ENCODE peak calls at places on chromosomes 3 and 15, in six cellular contexts. One of them, this sample, is unnamed.

GRCh38 chr3:12662593-12663310 is 1.2 kb downstream of the RAF1 start:
- DNase-seq in GM12878: no peak
- DNase-seq in HCT116: no peak
- DNase-seq in K562: peak; percentile 36
- DNase-seq in endothelial cell of umbilical vein: peak; percentile 58
- DNase-seq in HepG2: no peak
- DNase-seq in this sample: no peak

GRCh38 chr15:67465196-67465952 is 55.6 kb upstream of the C15orf61 start:
- DNase-seq in K562: no peak
- DNase-seq in GM12878: no peak
- DNase-seq in HepG2: no peak
- DNase-seq in endothelial cell of umbilical vein: no peak
- DNase-seq in HCT116: no peak
- DNase-seq in this sample: no peak

GRCh38 chr3:65334045-65334665 is 646.4 kb upstream of the ADAMTS9 start:
- DNase-seq in endothelial cell of umbilical vein: peak; percentile 63
- DNase-seq in HCT116: no peak
- DNase-seq in GM12878: no peak
- DNase-seq in HepG2: no peak
- DNase-seq in K562: peak; percentile 13
- DNase-seq in this sample: peak; percentile 63

GRCh38 chr3:6709178-6709577 is 151.7 kb upstream of the GRM7 start:
- DNase-seq in GM12878: no peak
- DNase-seq in HCT116: no peak
- DNase-seq in K562: no peak
- DNase-seq in endothelial cell of umbilical vein: no peak
- DNase-seq in HepG2: no peak
- DNase-seq in this sample: no peak

GRCh38 chr15:88647362-88648105 is 8.7 kb downstream of the ISG20 start:
- DNase-seq in K562: no peak
- DNase-seq in HepG2: no peak
- DNase-seq in GM12878: no peak
- DNase-seq in endothelial cell of umbilical vein: no peak
- DNase-seq in HCT116: no peak
- DNase-seq in this sample: peak; percentile 40

GRCh38 chr15:26697913-26698312 is 75.0 kb downstream of the GABRB3 start:
- DNase-seq in K562: no peak
- DNase-seq in endothelial cell of umbilical vein: no peak
- DNase-seq in GM12878: no peak
- DNase-seq in HCT116: no peak
- DNase-seq in HepG2: no peak
- DNase-seq in this sample: no peak

GRCh38 chr3:69086133-69086722 is 1.5 kb downstream of the ARL6IP5 start:
- DNase-seq in endothelial cell of umbilical vein: peak; percentile 96
- DNase-seq in GM12878: no peak
- DNase-seq in HCT116: peak; percentile 72
- DNase-seq in K562: no peak
- DNase-seq in HepG2: peak; percentile 41
- DNase-seq in this sample: no peak

GRCh38 chr3:158911586-158911985 is 109.7 kb downstream of the MFSD1 start:
- DNase-seq in HepG2: no peak
- DNase-seq in endothelial cell of umbilical vein: no peak
- DNase-seq in HCT116: no peak
- DNase-seq in GM12878: no peak
- DNase-seq in K562: no peak
- DNase-seq in this sample: no peak

GRCh38 chr15:57384816-57385215 is 8.5 kb downstream of the CGNL1 start:
- DNase-seq in HepG2: peak; percentile 44
- DNase-seq in GM12878: no peak
- DNase-seq in K562: no peak
- DNase-seq in HCT116: no peak
- DNase-seq in endothelial cell of umbilical vein: peak; percentile 65
- DNase-seq in this sample: no peak

GRCh38 chr3:100185847-100186246 is 71.5 kb upstream of the FILIP1L start:
- DNase-seq in HepG2: no peak
- DNase-seq in endothelial cell of umbilical vein: no peak
- DNase-seq in HCT116: no peak
- DNase-seq in K562: no peak
- DNase-seq in GM12878: no peak
- DNase-seq in this sample: no peak

GRCh38 chr3:149273096-149273751 is 51.6 kb upstream of the CP start:
- DNase-seq in GM12878: peak; percentile 45
- DNase-seq in HCT116: peak; percentile 86
- DNase-seq in endothelial cell of umbilical vein: peak; percentile 86
- DNase-seq in K562: peak; percentile 50
- DNase-seq in HepG2: peak; percentile 81
- DNase-seq in this sample: peak; percentile 56

GRCh38 chr3:38588276-38588971 is 61.1 kb downstream of the SCN5A start:
- DNase-seq in HCT116: no peak
- DNase-seq in K562: no peak
- DNase-seq in GM12878: no peak
- DNase-seq in endothelial cell of umbilical vein: no peak
- DNase-seq in HepG2: no peak
- DNase-seq in this sample: peak; percentile 32

DNA sequence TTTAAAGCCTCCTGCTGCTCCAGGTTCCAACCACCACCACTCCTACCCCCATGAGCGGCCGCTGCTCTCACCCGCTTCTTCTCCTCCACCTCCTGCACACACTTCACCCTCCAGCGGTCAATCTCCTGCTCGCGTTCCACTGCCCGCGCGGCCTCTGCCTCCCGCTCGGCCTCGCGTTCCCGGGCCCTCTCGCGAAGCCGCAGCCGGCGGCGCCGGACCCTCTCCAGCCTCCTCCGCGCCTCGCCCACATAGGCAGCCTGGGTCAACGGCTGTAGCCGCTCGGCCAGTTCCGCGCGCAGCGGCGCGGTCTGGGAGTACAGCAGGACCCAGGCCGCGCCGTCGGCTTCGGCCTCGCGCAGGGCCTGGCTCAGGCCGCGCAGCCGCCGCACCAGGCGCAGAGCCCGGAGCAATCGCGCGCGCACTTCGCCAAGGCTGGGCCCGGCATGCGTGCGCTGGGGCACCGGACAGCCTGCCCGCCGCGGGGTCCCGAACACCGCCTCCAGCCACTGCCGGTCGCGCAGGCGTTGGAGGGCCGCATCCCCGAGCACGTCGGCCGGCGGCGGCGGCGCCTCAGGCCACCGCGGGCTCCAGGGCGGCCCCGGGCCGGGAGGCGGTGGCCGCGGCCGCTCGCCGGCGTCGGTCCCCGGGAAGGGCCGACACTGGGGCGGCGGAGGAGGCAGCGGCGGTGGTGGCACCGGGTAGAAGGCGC is 613 bp downstream of the PDCD7 start:
- DNase-seq in endothelial cell of umbilical vein: peak; percentile 71
- DNase-seq in HepG2: peak; percentile 12
- DNase-seq in GM12878: no peak
- DNase-seq in HCT116: no peak
- DNase-seq in K562: peak; percentile 66
- DNase-seq in this sample: no peak
- TF ChIP-seq EZH2 in endothelial cell of umbilical vein: no peak
- TF ChIP-seq EZH2 in HepG2: no peak
- TF ChIP-seq EZH2 in GM12878: no peak
- TF ChIP-seq EZH2 in HCT116: no peak
- TF ChIP-seq EZH2 in K562: no peak
- TF ChIP-seq EZH2 in this sample: no peak

GRCh38 chr3:53104762-53105161 is 25.5 kb downstream of the RFT1 start:
- DNase-seq in endothelial cell of umbilical vein: no peak
- DNase-seq in GM12878: no peak
- DNase-seq in K562: no peak
- DNase-seq in HepG2: no peak
- DNase-seq in HCT116: no peak
- DNase-seq in this sample: no peak
- H3K36me3 ChIP-seq in endothelial cell of umbilical vein: peaks cover 18% of the 10 kb centered on the region
- H3K36me3 ChIP-seq in GM12878: peaks cover 6% of the 10 kb centered on the region
- H3K36me3 ChIP-seq in K562: peaks cover 6% of the 10 kb centered on the region
- H3K36me3 ChIP-seq in HepG2: peaks cover 44% of the 10 kb centered on the region
- H3K36me3 ChIP-seq in HCT116: peaks cover 19% of the 10 kb centered on the region
- H3K36me3 ChIP-seq in this sample: peaks cover 2% of the 10 kb centered on the region

GRCh38 chr3:161637559-161637958 is 141.0 kb downstream of the OTOL1 start:
- DNase-seq in endothelial cell of umbilical vein: no peak
- DNase-seq in HCT116: no peak
- DNase-seq in K562: no peak
- DNase-seq in GM12878: no peak
- DNase-seq in HepG2: no peak
- DNase-seq in this sample: no peak
- TF ChIP-seq POLR2A in endothelial cell of umbilical vein: no peak
- TF ChIP-seq POLR2A in HCT116: no peak
- TF ChIP-seq POLR2A in K562: no peak
- TF ChIP-seq POLR2A in GM12878: no peak
- TF ChIP-seq POLR2A in HepG2: no peak
- TF ChIP-seq POLR2A in this sample: no peak

GRCh38 chr15:96361309-96362000 is 31.0 kb downstream of the NR2F2 start:
- DNase-seq in HepG2: no peak
- DNase-seq in HCT116: no peak
- DNase-seq in GM12878: no peak
- DNase-seq in K562: no peak
- DNase-seq in endothelial cell of umbilical vein: no peak
- DNase-seq in this sample: peak; percentile 82
- TF ChIP-seq EZH2 in HepG2: no peak
- TF ChIP-seq EZH2 in HCT116: no peak
- TF ChIP-seq EZH2 in GM12878: no peak
- TF ChIP-seq EZH2 in K562: no peak
- TF ChIP-seq EZH2 in endothelial cell of umbilical vein: no peak
- TF ChIP-seq EZH2 in this sample: peak; percentile 91

DNA sequence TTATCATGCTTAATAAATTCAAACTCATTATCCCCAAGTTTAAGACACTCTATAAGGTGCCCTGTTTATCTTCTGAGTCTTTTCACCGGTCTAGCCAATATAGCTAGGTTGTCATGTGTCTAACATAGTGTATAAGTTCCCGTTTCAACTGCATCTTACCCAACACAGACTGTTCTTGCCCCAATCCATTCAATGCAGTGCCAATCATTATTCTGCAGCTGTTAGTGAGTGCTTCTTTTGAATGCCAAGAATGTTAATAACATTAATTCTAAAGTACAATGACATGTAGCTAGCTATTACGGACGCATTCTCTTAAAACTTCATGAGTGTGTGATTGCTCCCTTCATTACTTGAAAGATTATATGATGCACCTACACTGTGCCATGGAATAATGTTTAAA is 646.4 kb upstream of the NR2F2 start:
- DNase-seq in GM12878: no peak
- DNase-seq in K562: no peak
- DNase-seq in endothelial cell of umbilical vein: peak; percentile 78
- DNase-seq in HepG2: no peak
- DNase-seq in HCT116: no peak
- DNase-seq in this sample: no peak
- H3K36me3 ChIP-seq in GM12878: no peaks in the 10 kb centered on the region
- H3K36me3 ChIP-seq in K562: peaks cover 28% of the 10 kb centered on the region
- H3K36me3 ChIP-seq in endothelial cell of umbilical vein: no peaks in the 10 kb centered on the region
- H3K36me3 ChIP-seq in HepG2: no peaks in the 10 kb centered on the region
- H3K36me3 ChIP-seq in HCT116: no peaks in the 10 kb centered on the region
- H3K36me3 ChIP-seq in this sample: no peaks in the 10 kb centered on the region

DNA sequence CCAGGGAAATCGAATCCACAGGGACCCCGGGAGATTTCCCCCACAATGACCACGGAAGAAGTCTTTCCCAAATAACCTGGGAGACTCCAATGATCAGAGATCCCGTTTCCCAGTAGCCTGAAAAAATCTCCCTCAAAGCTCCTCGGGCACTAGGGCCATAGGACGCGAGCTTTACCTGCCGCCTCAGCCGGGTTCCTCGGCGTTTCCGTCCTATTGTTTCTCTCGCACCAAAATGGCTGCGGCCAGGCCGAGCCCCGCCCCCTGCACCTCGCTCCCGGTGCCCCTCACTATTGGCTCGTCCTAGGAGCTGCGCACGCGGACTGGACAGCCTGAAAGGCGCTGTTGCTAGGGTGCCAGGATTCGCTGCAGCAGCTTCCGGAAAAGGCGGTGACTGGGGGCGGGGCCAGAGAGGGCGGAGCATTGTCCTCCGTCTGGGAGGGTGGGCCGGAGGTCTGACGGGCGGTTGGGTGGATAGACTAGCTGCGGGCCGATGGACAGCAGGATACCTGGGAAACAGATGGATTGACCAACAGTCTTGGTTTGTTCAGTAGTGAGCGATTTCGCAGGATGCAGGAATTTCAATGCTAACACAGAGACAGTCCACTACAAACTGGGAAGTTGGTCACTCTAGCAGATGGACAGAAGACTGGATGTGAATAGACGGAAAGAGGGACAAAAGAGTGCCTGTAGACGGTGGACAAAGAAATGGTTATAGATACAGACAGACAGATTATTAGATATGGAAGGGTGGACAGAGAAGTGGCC is at the start of gene IP6K2:
- DNase-seq in GM12878: peak; percentile 89
- DNase-seq in endothelial cell of umbilical vein: peak; percentile 99
- DNase-seq in K562: peak; percentile 91
- DNase-seq in HCT116: peak; percentile 94
- DNase-seq in HepG2: peak; percentile 96
- DNase-seq in this sample: peak; percentile 100
- TF ChIP-seq POLR2A in GM12878: peak; percentile 95
- TF ChIP-seq POLR2A in endothelial cell of umbilical vein: peak; percentile 97
- TF ChIP-seq POLR2A in K562: peak; percentile 88
- TF ChIP-seq POLR2A in HCT116: peak; percentile 81
- TF ChIP-seq POLR2A in HepG2: peak; percentile 96
- TF ChIP-seq POLR2A in this sample: peak; percentile 89

GRCh38 chr3:181723568-181724431 is 12.1 kb downstream of the SOX2 start:
- DNase-seq in GM12878: no peak
- DNase-seq in endothelial cell of umbilical vein: no peak
- DNase-seq in K562: no peak
- DNase-seq in HCT116: no peak
- DNase-seq in HepG2: no peak
- DNase-seq in this sample: no peak
- TF ChIP-seq EZH2 in GM12878: peak; percentile 96
- TF ChIP-seq EZH2 in endothelial cell of umbilical vein: no peak
- TF ChIP-seq EZH2 in K562: peak; percentile 21
- TF ChIP-seq EZH2 in HCT116: no peak
- TF ChIP-seq EZH2 in HepG2: no peak
- TF ChIP-seq EZH2 in this sample: peak; percentile 7

GRCh38 chr15:41819455-41820050 is 8.3 kb upstream of the JMJD7 start:
- DNase-seq in endothelial cell of umbilical vein: no peak
- DNase-seq in GM12878: no peak
- DNase-seq in HCT116: no peak
- DNase-seq in K562: no peak
- DNase-seq in HepG2: no peak
- DNase-seq in this sample: no peak

GRCh38 chr15:41814534-41814933 is 13.4 kb upstream of the JMJD7 start:
- DNase-seq in HCT116: no peak
- DNase-seq in endothelial cell of umbilical vein: no peak
- DNase-seq in GM12878: no peak
- DNase-seq in K562: no peak
- DNase-seq in HepG2: no peak
- DNase-seq in this sample: no peak

GRCh38 chr15:41817781-41818180 is 10.1 kb upstream of the JMJD7 start:
- DNase-seq in HCT116: no peak
- DNase-seq in endothelial cell of umbilical vein: no peak
- DNase-seq in K562: no peak
- DNase-seq in GM12878: no peak
- DNase-seq in HepG2: no peak
- DNase-seq in this sample: no peak

GRCh38 chr15:41816788-41817187 is 11.1 kb upstream of the JMJD7 start:
- DNase-seq in K562: no peak
- DNase-seq in HCT116: no peak
- DNase-seq in HepG2: no peak
- DNase-seq in GM12878: no peak
- DNase-seq in endothelial cell of umbilical vein: no peak
- DNase-seq in this sample: no peak

GRCh38 chr15:41817327-41817726 is 10.6 kb upstream of the JMJD7 start:
- DNase-seq in HepG2: no peak
- DNase-seq in HCT116: no peak
- DNase-seq in endothelial cell of umbilical vein: no peak
- DNase-seq in GM12878: no peak
- DNase-seq in K562: peak; percentile 45
- DNase-seq in this sample: no peak
- H3K36me3 ChIP-seq in HepG2: peaks cover 32% of the 10 kb centered on the region
- H3K36me3 ChIP-seq in HCT116: peaks cover 6% of the 10 kb centered on the region
- H3K36me3 ChIP-seq in endothelial cell of umbilical vein: peaks cover 59% of the 10 kb centered on the region
- H3K36me3 ChIP-seq in GM12878: peaks cover 20% of the 10 kb centered on the region
- H3K36me3 ChIP-seq in K562: peaks cover 11% of the 10 kb centered on the region
- H3K36me3 ChIP-seq in this sample: peaks cover 3% of the 10 kb centered on the region